ENCODE peak calls at places on chromosomes 3 and 15, in six cellular contexts. S is Peyer's patch, P is PC-9, K is kidney epithelial cell, Z is kidney, V is nephron progenitor cell. T is an unnamed sample.
A peak's percentile ranks its signal among the peaks of the same experiment; 100 is the strongest.

GRCh38 chr3:8997151-8997550 is 33.9 kb upstream of the RAD18 start:
- DNase-seq in S (no peak), P (no peak), K (no peak), Z (no peak), V (no peak), T (no peak)

GRCh38 chr3:5972586-5972985 is 785.1 kb downstream of the EDEM1 start:
- DNase-seq in S (no peak), P (no peak), K (no peak), Z (no peak), V (no peak), T (no peak)

GRCh38 chr3:158106773-158107461 is 697 bp upstream of the SHOX2 start:
- DNase-seq in S (no peak), P (no peak), K (no peak), Z (no peak), V (peak; percentile 40), T (no peak)

GRCh38 chr3:194306771-194307640 is 44.1 kb downstream of the CPN2 start:
- DNase-seq in S (peak; percentile 57), P (no peak), K (no peak), Z (no peak), V (no peak), T (no peak)

GRCh38 chr3:179076243-179077027 is 4.8 kb upstream of the ZMAT3 start:
- DNase-seq in S (no peak), P (no peak), K (no peak), Z (no peak), V (no peak), T (no peak)

GRCh38 chr3:118480101-118480860 is 554.4 kb downstream of the IGSF11 start:
- DNase-seq in S (no peak), P (no peak), K (no peak), Z (no peak), V (no peak), T (no peak)

GRCh38 chr3:129983561-129983960 is 9.0 kb downstream of the TRH start:
- DNase-seq in S (no peak), P (no peak), K (no peak), Z (no peak), V (no peak), T (no peak)

GRCh38 chr15:29337156-29337959 is 67.7 kb upstream of the NSMCE3 start:
- DNase-seq in S (no peak), P (no peak), K (no peak), Z (no peak), V (no peak), T (no peak)

GRCh38 chr3:187264051-187264450 is 27.5 kb downstream of the MASP1 start:
- DNase-seq in S (no peak), P (peak; percentile 12), K (peak; percentile 76), Z (no peak), V (no peak), T (no peak)

GRCh38 chr3:118818386-118818785 is 216.3 kb downstream of the IGSF11 start:
- DNase-seq in S (no peak), P (no peak), K (peak; percentile 14), Z (no peak), V (no peak), T (no peak)

GRCh38 chr3:136893848-136894443 is 31.9 kb downstream of the NCK1 start:
- DNase-seq in S (no peak), P (no peak), K (peak; percentile 18), Z (no peak), V (no peak), T (no peak)

GRCh38 chr15:79184465-79184892 is 93.9 kb upstream of the RASGRF1 start:
- DNase-seq in S (peak; percentile 90), P (peak; percentile 59), K (no peak), Z (peak; percentile 83), V (peak; percentile 81), T (peak; percentile 65)

GRCh38 chr3:38084019-38084968 is 45.3 kb downstream of the DLEC1 start:
- DNase-seq in S (no peak), P (no peak), K (no peak), Z (no peak), V (peak; percentile 27), T (no peak)

GRCh38 chr15:98174286-98174685 is 213.8 kb downstream of the ARRDC4 start:
- DNase-seq in S (no peak), P (no peak), K (no peak), Z (no peak), V (no peak), T (no peak)

GRCh38 chr15:64452988-64453688 is 7.2 kb upstream of the ZNF609 start:
- DNase-seq in S (no peak), P (no peak), K (no peak), Z (no peak), V (no peak), T (no peak)

GRCh38 chr3:180142041-180142440 is 105.3 kb upstream of the PEX5L start:
- DNase-seq in S (no peak), P (no peak), K (no peak), Z (no peak), V (no peak), T (no peak)

GRCh38 chr15:57305009-57305408 is 71.3 kb upstream of the CGNL1 start:
- DNase-seq in S (no peak), P (no peak), K (no peak), Z (no peak), V (no peak), T (no peak)

GRCh38 chr3:186108941-186109865 is at the start of gene ETV5:
- DNase-seq in S (peak; percentile 99), P (peak; percentile 100), K (peak; percentile 99), Z (peak; percentile 100), V (peak; percentile 97), T (peak; percentile 99)

GRCh38 chr3:197795200-197795599 is 4.1 kb downstream of the LRCH3 start:
- DNase-seq in S (no peak), P (peak; percentile 15), K (no peak), Z (no peak), V (no peak), T (no peak)

GRCh38 chr15:60362318-60363023 is 35.3 kb downstream of the ANXA2 start:
- DNase-seq in S (no peak), P (peak; percentile 53), K (no peak), Z (no peak), V (no peak), T (no peak)

GRCh38 chr3:99997293-99997692 is 117.0 kb downstream of the FILIP1L start:
- DNase-seq in S (no peak), P (no peak), K (no peak), Z (no peak), V (no peak), T (no peak)

GRCh38 chr15:72824112-72824511 is 40.6 kb upstream of the ADPGK start:
- DNase-seq in S (no peak), P (no peak), K (no peak), Z (no peak), V (peak; percentile 46), T (no peak)

GRCh38 chr15:44775923-44776322 is 39.6 kb downstream of the TRIM69 start:
- DNase-seq in S (peak; percentile 47), P (no peak), K (no peak), Z (no peak), V (no peak), T (no peak)

GRCh38 chr3:189249987-189250386 is 78.2 kb downstream of the TPRG1 start:
- DNase-seq in S (no peak), P (no peak), K (no peak), Z (no peak), V (no peak), T (no peak)

GRCh38 chr3:176848431-176849214 is 348.7 kb downstream of the TBL1XR1 start:
- DNase-seq in S (no peak), P (no peak), K (peak; percentile 1), Z (no peak), V (no peak), T (no peak)

GRCh38 chr3:181915556-181915955 is 203.8 kb downstream of the SOX2 start:
- DNase-seq in S (no peak), P (no peak), K (no peak), Z (no peak), V (no peak), T (no peak)

GRCh38 chr3:188439080-188439479 is 285.1 kb downstream of the LPP start:
- DNase-seq in S (peak; percentile 53), P (no peak), K (peak; percentile 4), Z (no peak), V (no peak), T (peak; percentile 78)

GRCh38 chr15:33941279-33942063 is 26.8 kb upstream of the CHRM5 start:
- DNase-seq in S (no peak), P (no peak), K (no peak), Z (no peak), V (no peak), T (no peak)

GRCh38 chr15:28983432-28984311 is 97.9 kb downstream of the APBA2 start:
- DNase-seq in S (no peak), P (no peak), K (no peak), Z (no peak), V (no peak), T (no peak)

GRCh38 chr15:43436395-43436794 is 56.6 kb downstream of the TP53BP1 start:
- DNase-seq in S (no peak), P (no peak), K (no peak), Z (no peak), V (no peak), T (no peak)

GRCh38 chr3:10753964-10754363 is 62.1 kb upstream of the SLC6A11 start:
- DNase-seq in S (no peak), P (peak; percentile 19), K (no peak), Z (no peak), V (peak; percentile 98), T (no peak)

GRCh38 chr3:126124148-126124868 is 40.4 kb upstream of the SLC41A3 start:
- DNase-seq in S (peak; percentile 32), P (no peak), K (no peak), Z (peak; percentile 48), V (no peak), T (peak; percentile 10)
- TF ChIP-seq CTCF in S (no peak), P (no peak), K (no peak), Z (no peak), V (no peak), T (no peak)

GRCh38 chr15:95325763-95326688 is 1004.5 kb upstream of the NR2F2 start:
- DNase-seq in S (no peak), P (no peak), K (no peak), Z (no peak), V (no peak), T (no peak)
- TF ChIP-seq CTCF in S (no peak), P (no peak), K (no peak), Z (no peak), V (no peak), T (no peak)

GRCh38 chr3:132538072-132538471 is 59.0 kb upstream of the ACKR4 start:
- DNase-seq in S (peak; percentile 48), P (no peak), K (no peak), Z (no peak), V (no peak), T (no peak)

GRCh38 chr3:132537297-132537696 is 59.8 kb upstream of the ACKR4 start:
- DNase-seq in S (no peak), P (no peak), K (no peak), Z (no peak), V (no peak), T (no peak)

GRCh38 chr3:132536442-132537153 is 60.5 kb upstream of the ACKR4 start:
- DNase-seq in S (no peak), P (no peak), K (no peak), Z (no peak), V (no peak), T (no peak)

GRCh38 chr3:132539681-132540080 is 57.4 kb upstream of the ACKR4 start:
- DNase-seq in S (no peak), P (no peak), K (no peak), Z (no peak), V (no peak), T (no peak)

GRCh38 chr3:132535575-132536441 is 61.3 kb upstream of the ACKR4 start:
- DNase-seq in S (peak; percentile 85), P (peak; percentile 46), K (peak; percentile 37), Z (no peak), V (peak; percentile 63), T (peak; percentile 48)
- TF ChIP-seq CTCF in S (peak; percentile 25), P (peak; percentile 84), K (peak; percentile 54), Z (peak; percentile 71), V (peak; percentile 59), T (peak; percentile 78)

GRCh38 chr3:7504886-7505775 is 644.2 kb downstream of the GRM7 start:
- DNase-seq in S (no peak), P (peak; percentile 55), K (peak; percentile 86), Z (no peak), V (no peak), T (no peak)
- TF ChIP-seq CTCF in S (no peak), P (no peak), K (no peak), Z (no peak), V (no peak), T (no peak)

T was measured in CD14-positive monocyte.